ENCODE peak calls at places on chromosomes 7 and 10, in ten cellular contexts. W is Ammon's horn; E is HFFc6; G is adipocyte; I is GM12865; N is Right ventricle myocardium superior; C is LHCN-M2; D is EH; X is T follicular helper cell; F is activated CD8-positive, alpha-beta memory T cell treated with anti-CD3 and anti-CD28 coated beads for 24 hours. S is an unnamed sample.
A peak's percentile ranks its signal among the peaks of the same experiment; 100 is the strongest.

GRCh38 chr7:106329971-106330733 is 45.4 kb upstream of the NAMPT start:
- DNase-seq in W (peak; percentile 14), E (peak; percentile 52), C (peak; percentile 69), X (no peak), G (peak; percentile 79), F (no peak), D (peak; percentile 82), I (no peak), N (no peak), S (no peak)

GRCh38 chr7:26307226-26307625 is 15.6 kb downstream of the SNX10 start:
- DNase-seq in G (no peak), C (peak; percentile 38), D (no peak), X (no peak), I (no peak), W (no peak), E (no peak), N (no peak), F (no peak), S (no peak)

GRCh38 chr7:158126661-158127060 is 461.0 kb downstream of the PTPRN2 start:
- DNase-seq in C (no peak), W (no peak), N (no peak), F (no peak), D (no peak), I (no peak), E (no peak), G (no peak), X (no peak), S (peak; percentile 36)

GRCh38 chr10:6299234-6299633 is 96.5 kb downstream of the PFKFB3 start:
- DNase-seq in W (no peak), I (no peak), F (no peak), D (no peak), E (no peak), X (no peak), G (no peak), N (no peak), C (no peak), S (no peak)

GRCh38 chr10:63670291-63670898 is 149.2 kb downstream of the REEP3 start:
- DNase-seq in E (no peak), X (no peak), F (no peak), I (peak; percentile 46), W (peak; percentile 33), C (no peak), G (no peak), N (no peak), D (peak; percentile 4), S (peak; percentile 18)

GRCh38 chr10:125121003-125121402 is 39.4 kb downstream of the CTBP2 start:
- DNase-seq in F (no peak), W (no peak), X (no peak), E (no peak), G (no peak), C (no peak), N (no peak), I (no peak), D (no peak), S (no peak)

GRCh38 chr10:31171402-31172120 is 139.9 kb upstream of the ZNF438 start:
- DNase-seq in E (no peak), G (peak; percentile 39), X (no peak), F (no peak), I (no peak), N (no peak), D (peak; percentile 75), C (no peak), W (no peak), S (no peak)

GRCh38 chr7:4610768-4611467 is 71.2 kb upstream of the FOXK1 start:
- DNase-seq in C (peak; percentile 66), D (peak; percentile 71), F (peak; percentile 72), W (peak; percentile 73), E (peak; percentile 62), I (peak; percentile 75), G (peak; percentile 87), X (peak; percentile 37), N (no peak), S (peak; percentile 72)

GRCh38 chr10:71339796-71340589 is 20.9 kb downstream of the SLC29A3 start:
- DNase-seq in N (no peak), E (no peak), I (peak; percentile 9), C (no peak), D (no peak), W (no peak), F (no peak), X (no peak), G (no peak), S (peak; percentile 85)

GRCh38 chr10:103284170-103284569 is 7.2 kb downstream of the INA start:
- DNase-seq in G (no peak), N (no peak), D (peak; percentile 71), E (peak; percentile 60), X (no peak), I (no peak), F (no peak), C (peak; percentile 30), W (no peak), S (no peak)

GRCh38 chr7:137985897-137986251 is 16.0 kb downstream of the CREB3L2 start:
- DNase-seq in G (no peak), W (no peak), F (no peak), I (peak; percentile 67), N (no peak), X (no peak), C (no peak), D (no peak), E (no peak), S (no peak)

GRCh38 chr10:120824864-120825263 is 26.3 kb upstream of the WDR11 start:
- DNase-seq in F (no peak), C (peak; percentile 1), X (no peak), G (peak; percentile 10), W (peak; percentile 45), E (peak; percentile 13), I (peak; percentile 38), D (peak; percentile 6), N (no peak), S (peak; percentile 63)

GRCh38 chr10:121823993-121824463 is 103.8 kb downstream of the ATE1 start:
- DNase-seq in N (no peak), G (peak; percentile 77), X (no peak), W (peak; percentile 24), E (peak; percentile 55), C (peak; percentile 58), I (peak; percentile 48), D (peak; percentile 52), F (no peak), S (no peak)

GRCh38 chr10:132735923-132736391 is 50.0 kb downstream of the NKX6-2 start:
- DNase-seq in W (peak; percentile 94), E (no peak), G (no peak), N (no peak), X (no peak), I (no peak), C (no peak), F (no peak), D (no peak), S (no peak)

GRCh38 chr7:36889182-36889581 is 164.9 kb upstream of the AOAH start:
- DNase-seq in G (no peak), D (no peak), X (no peak), C (no peak), W (no peak), E (no peak), I (no peak), F (no peak), N (no peak), S (no peak)

GRCh38 chr10:49593998-49594397 is 16.1 kb upstream of the SLC18A3 start:
- DNase-seq in G (no peak), I (no peak), D (no peak), F (peak; percentile 38), X (no peak), E (no peak), N (no peak), C (no peak), W (no peak), S (no peak)

GRCh38 chr10:14639635-14640034 is 135.1 kb downstream of the FAM107B start:
- DNase-seq in D (no peak), F (no peak), I (no peak), W (no peak), C (no peak), X (no peak), E (no peak), N (no peak), G (no peak), S (no peak)

GRCh38 chr10:113135025-113135424 is 185.0 kb downstream of the TCF7L2 start:
- DNase-seq in D (no peak), N (no peak), I (no peak), G (no peak), F (no peak), C (no peak), X (no peak), E (no peak), W (no peak), S (no peak)

GRCh38 chr10:17452060-17452894 is 2.1 kb downstream of the ST8SIA6 start:
- DNase-seq in X (no peak), I (no peak), E (no peak), N (no peak), W (no peak), D (no peak), G (peak; percentile 2), F (no peak), C (no peak), S (no peak)

GRCh38 chr7:132035517-132036362 is 479.3 kb upstream of the PODXL start:
- DNase-seq in W (no peak), G (no peak), N (no peak), C (no peak), D (no peak), I (no peak), F (no peak), X (no peak), E (no peak), S (no peak)

GRCh38 chr10:133230387-133231195 is 574 bp downstream of the UTF1 start:
- DNase-seq in E (no peak), D (no peak), I (no peak), F (no peak), W (peak; percentile 33), N (peak; percentile 63), X (no peak), C (no peak), G (peak; percentile 6), S (no peak)

GRCh38 chr10:71747039-71747807 is 26.1 kb downstream of the VSIR start:
- DNase-seq in F (no peak), G (no peak), X (no peak), E (no peak), I (no peak), C (no peak), W (no peak), D (no peak), N (peak; percentile 38), S (no peak)

GRCh38 chr7:35771776-35772175 is 29.1 kb upstream of the SEPTIN7 start:
- DNase-seq in D (no peak), N (no peak), F (no peak), E (no peak), C (no peak), I (no peak), W (no peak), G (no peak), X (no peak), S (no peak)

GRCh38 chr10:87634311-87634710 is 25.4 kb upstream of the PAPSS2 start:
- DNase-seq in D (peak; percentile 47), F (no peak), X (no peak), C (no peak), G (no peak), W (no peak), E (no peak), I (no peak), N (no peak), S (no peak)

GRCh38 chr10:119029613-119030420 is at the start of gene NANOS1:
- DNase-seq in N (peak; percentile 48), G (peak; percentile 48), I (no peak), X (no peak), D (no peak), F (peak; percentile 73), C (no peak), W (no peak), E (no peak), S (peak; percentile 57)

GRCh38 chr7:36747969-36748574 is 23.8 kb upstream of the AOAH start:
- DNase-seq in X (no peak), C (no peak), F (no peak), E (no peak), I (peak; percentile 26), G (no peak), N (no peak), D (no peak), W (no peak), S (no peak)

GRCh38 chr10:14405076-14406065 is 74.6 kb upstream of the FRMD4A start:
- DNase-seq in W (peak; percentile 31), G (peak; percentile 85), I (no peak), X (no peak), C (peak; percentile 97), N (no peak), E (peak; percentile 49), D (peak; percentile 99), F (no peak), S (no peak)

GRCh38 chr7:111138196-111138569 is 47.3 kb downstream of the LRRN3 start:
- DNase-seq in G (peak; percentile 62), E (peak; percentile 64), X (peak; percentile 14), I (peak; percentile 84), C (peak; percentile 76), N (peak; percentile 50), D (peak; percentile 90), W (peak; percentile 46), F (peak; percentile 66), S (peak; percentile 22)

S was measured in ELF-1.